ENCODE peak calls at places on chromosome 16, in five cellular contexts. F, G, J, X and A are unnamed samples.

GRCh38 chr16:54431997-54432367 is 145.4 kb upstream of the IRX3 start:
- DNase-seq in G (no peak), J (no peak), F (no peak), X (no peak), A (no peak)

GRCh38 chr16:80029706-80030481 is 429.4 kb upstream of the MAF start:
- DNase-seq in G (no peak), F (no peak), X (no peak), J (no peak), A (no peak)

GRCh38 chr16:28087675-28088285 is 24.3 kb upstream of the GSG1L start:
- DNase-seq in J (no peak), X (no peak), F (no peak), G (no peak), A (no peak)

GRCh38 chr16:50878966-50879615 is 137.2 kb downstream of the CYLD start:
- DNase-seq in F (no peak), G (no peak), X (no peak), J (no peak), A (no peak)

GRCh38 chr16:80746231-80746630 is 58.2 kb downstream of the CDYL2 start:
- DNase-seq in X (peak; percentile 9), J (peak; percentile 60), F (no peak), G (no peak), A (no peak)

GRCh38 chr16:4607841-4608703 is 6.6 kb downstream of the UBALD1 start:
- DNase-seq in F (no peak), G (no peak), J (no peak), X (no peak), A (no peak)

GRCh38 chr16:90046971-90047713 is 27.9 kb upstream of the DBNDD1 start:
- DNase-seq in X (peak; percentile 57), J (no peak), F (no peak), G (no peak), A (no peak)

GRCh38 chr16:70563571-70563970 is 40.0 kb downstream of the SF3B3 start:
- DNase-seq in G (no peak), X (no peak), F (no peak), J (no peak), A (no peak)